ENCODE peak calls at places on chromosomes 6 and 20, in ten cellular contexts. One of them, this sample, is unnamed.

GRCh38 chr6:28884423-28885148 is 39.2 kb downstream of the TRIM27 start:
- DNase-seq in HFFc6: no peak
- DNase-seq in upper lobe of right lung: no peak
- DNase-seq in Right ventricle myocardium superior: no peak
- DNase-seq in lung: no peak
- DNase-seq in lower lobe of right lung: no peak
- DNase-seq in H9: no peak
- DNase-seq in Right ventricle myocardium inferior: no peak
- DNase-seq in RPMI8226: no peak
- DNase-seq in dermis blood vessel endothelial cell: no peak
- DNase-seq in this sample: no peak

GRCh38 chr6:32989375-32989774 is 20.0 kb downstream of the HLA-DOA start:
- DNase-seq in HFFc6: no peak
- DNase-seq in upper lobe of right lung: no peak
- DNase-seq in Right ventricle myocardium superior: no peak
- DNase-seq in lung: no peak
- DNase-seq in lower lobe of right lung: no peak
- DNase-seq in H9: no peak
- DNase-seq in Right ventricle myocardium inferior: no peak
- DNase-seq in RPMI8226: no peak
- DNase-seq in dermis blood vessel endothelial cell: no peak
- DNase-seq in this sample: no peak

GRCh38 chr6:16901777-16902176 is 140.5 kb upstream of the ATXN1 start:
- DNase-seq in HFFc6: no peak
- DNase-seq in upper lobe of right lung: peak
- DNase-seq in Right ventricle myocardium superior: peak
- DNase-seq in lung: peak
- DNase-seq in lower lobe of right lung: peak
- DNase-seq in H9: no peak
- DNase-seq in Right ventricle myocardium inferior: peak
- DNase-seq in RPMI8226: no peak
- DNase-seq in dermis blood vessel endothelial cell: peak
- DNase-seq in this sample: no peak

GRCh38 chr6:168121308-168121665 is 42.3 kb upstream of the FRMD1 start:
- DNase-seq in HFFc6: no peak
- DNase-seq in upper lobe of right lung: no peak
- DNase-seq in Right ventricle myocardium superior: no peak
- DNase-seq in lung: no peak
- DNase-seq in lower lobe of right lung: no peak
- DNase-seq in H9: peak
- DNase-seq in Right ventricle myocardium inferior: no peak
- DNase-seq in RPMI8226: no peak
- DNase-seq in dermis blood vessel endothelial cell: no peak
- DNase-seq in this sample: no peak

GRCh38 chr6:92132446-92132845 is 1286.9 kb downstream of the EPHA7 start:
- DNase-seq in HFFc6: no peak
- DNase-seq in upper lobe of right lung: no peak
- DNase-seq in Right ventricle myocardium superior: no peak
- DNase-seq in lung: no peak
- DNase-seq in lower lobe of right lung: no peak
- DNase-seq in H9: no peak
- DNase-seq in Right ventricle myocardium inferior: no peak
- DNase-seq in RPMI8226: no peak
- DNase-seq in dermis blood vessel endothelial cell: no peak
- DNase-seq in this sample: no peak

GRCh38 chr6:82525775-82526515 is 162.3 kb downstream of the TPBG start:
- DNase-seq in HFFc6: no peak
- DNase-seq in upper lobe of right lung: no peak
- DNase-seq in Right ventricle myocardium superior: no peak
- DNase-seq in lung: no peak
- DNase-seq in lower lobe of right lung: no peak
- DNase-seq in H9: no peak
- DNase-seq in Right ventricle myocardium inferior: no peak
- DNase-seq in RPMI8226: no peak
- DNase-seq in dermis blood vessel endothelial cell: no peak
- DNase-seq in this sample: no peak

GRCh38 chr6:123393333-123393732 is 243.4 kb downstream of the TRDN start:
- DNase-seq in HFFc6: no peak
- DNase-seq in upper lobe of right lung: no peak
- DNase-seq in Right ventricle myocardium superior: no peak
- DNase-seq in lung: no peak
- DNase-seq in lower lobe of right lung: no peak
- DNase-seq in H9: no peak
- DNase-seq in Right ventricle myocardium inferior: no peak
- DNase-seq in RPMI8226: no peak
- DNase-seq in dermis blood vessel endothelial cell: no peak
- DNase-seq in this sample: no peak

GRCh38 chr6:5116243-5116991 is 31.3 kb downstream of the PPP1R3G start:
- DNase-seq in HFFc6: peak
- DNase-seq in upper lobe of right lung: no peak
- DNase-seq in Right ventricle myocardium superior: no peak
- DNase-seq in lung: no peak
- DNase-seq in lower lobe of right lung: no peak
- DNase-seq in H9: no peak
- DNase-seq in Right ventricle myocardium inferior: no peak
- DNase-seq in RPMI8226: no peak
- DNase-seq in dermis blood vessel endothelial cell: peak
- DNase-seq in this sample: no peak

GRCh38 chr6:84415068-84415467 is 187.6 kb upstream of the CEP162 start:
- DNase-seq in HFFc6: no peak
- DNase-seq in upper lobe of right lung: no peak
- DNase-seq in Right ventricle myocardium superior: no peak
- DNase-seq in lung: no peak
- DNase-seq in lower lobe of right lung: no peak
- DNase-seq in H9: no peak
- DNase-seq in Right ventricle myocardium inferior: no peak
- DNase-seq in RPMI8226: no peak
- DNase-seq in dermis blood vessel endothelial cell: no peak
- DNase-seq in this sample: no peak

GRCh38 chr20:51402201-51402600 is 140.3 kb downstream of the NFATC2 start:
- DNase-seq in HFFc6: no peak
- DNase-seq in upper lobe of right lung: peak
- DNase-seq in Right ventricle myocardium superior: no peak
- DNase-seq in lung: no peak
- DNase-seq in lower lobe of right lung: no peak
- DNase-seq in H9: no peak
- DNase-seq in Right ventricle myocardium inferior: no peak
- DNase-seq in RPMI8226: peak
- DNase-seq in dermis blood vessel endothelial cell: no peak
- DNase-seq in this sample: no peak

GRCh38 chr6:161215193-161215592 is 58.7 kb downstream of the AGPAT4 start:
- DNase-seq in HFFc6: peak
- DNase-seq in upper lobe of right lung: no peak
- DNase-seq in Right ventricle myocardium superior: no peak
- DNase-seq in lung: no peak
- DNase-seq in lower lobe of right lung: no peak
- DNase-seq in H9: no peak
- DNase-seq in Right ventricle myocardium inferior: no peak
- DNase-seq in RPMI8226: no peak
- DNase-seq in dermis blood vessel endothelial cell: peak
- DNase-seq in this sample: no peak

GRCh38 chr6:29965873-29966601 is 23.7 kb downstream of the HLA-A start:
- DNase-seq in HFFc6: peak
- DNase-seq in upper lobe of right lung: peak
- DNase-seq in Right ventricle myocardium superior: peak
- DNase-seq in lung: peak
- DNase-seq in lower lobe of right lung: peak
- DNase-seq in H9: peak
- DNase-seq in Right ventricle myocardium inferior: peak
- DNase-seq in RPMI8226: peak
- DNase-seq in dermis blood vessel endothelial cell: peak
- DNase-seq in this sample: peak

This sample was measured in substantia nigra.